ENCODE peak calls at places on chromosomes 6 and 20, in eight cellular contexts. W is AG08395, Y is esophagus squamous epithelium, D is left cardiac atrium, S is Peyer's patch, R is epithelial cell of esophagus, G is heart right ventricle, J is endothelial cell. X is an unnamed sample.

GRCh38 chr6:7137335-7138106 is 29.8 kb downstream of the RREB1 start:
- DNase-seq in W (peak; percentile 75), Y (no peak), D (peak; percentile 65), S (peak; percentile 78), R (peak; percentile 57), G (peak; percentile 53), J (no peak), X (no peak)

GRCh38 chr6:20770776-20771175 is 236.5 kb downstream of the CDKAL1 start:
- DNase-seq in W (no peak), Y (no peak), D (no peak), S (no peak), R (peak; percentile 14), G (no peak), J (no peak), X (no peak)

GRCh38 chr6:157632821-157633220 is 190.2 kb upstream of the SNX9 start:
- DNase-seq in W (peak; percentile 89), Y (no peak), D (no peak), S (no peak), R (peak; percentile 36), G (no peak), J (no peak), X (no peak)

GRCh38 chr6:31559958-31560696 is 12.0 kb upstream of the LTA start:
- DNase-seq in W (peak; percentile 79), Y (no peak), D (peak; percentile 82), S (peak; percentile 89), R (peak; percentile 51), G (peak; percentile 67), J (peak; percentile 68), X (no peak)

GRCh38 chr6:170308761-170309160 is 2.2 kb downstream of the FAM120B start:
- DNase-seq in W (no peak), Y (no peak), D (no peak), S (no peak), R (no peak), G (no peak), J (no peak), X (no peak)

GRCh38 chr20:7770046-7770445 is 170.2 kb downstream of the HAO1 start:
- DNase-seq in W (no peak), Y (no peak), D (no peak), S (no peak), R (no peak), G (no peak), J (no peak), X (no peak)

GRCh38 chr6:159298840-159299239 is 129.6 kb downstream of the FNDC1 start:
- DNase-seq in W (no peak), Y (no peak), D (no peak), S (no peak), R (no peak), G (no peak), J (no peak), X (no peak)

GRCh38 chr20:46011631-46012482 is 3.1 kb downstream of the MMP9 start:
- DNase-seq in W (peak; percentile 16), Y (no peak), D (peak; percentile 73), S (peak; percentile 69), R (peak; percentile 72), G (peak; percentile 47), J (no peak), X (no peak)

GRCh38 chr6:128491643-128492206 is 28.7 kb downstream of the PTPRK start:
- DNase-seq in W (peak; percentile 17), Y (no peak), D (no peak), S (no peak), R (peak; percentile 74), G (no peak), J (no peak), X (no peak)

GRCh38 chr6:159989882-159990480 is 21.1 kb downstream of the IGF2R start:
- DNase-seq in W (no peak), Y (no peak), D (no peak), S (no peak), R (peak; percentile 64), G (no peak), J (no peak), X (no peak)

GRCh38 chr6:134299236-134299635 is 18.7 kb downstream of the SGK1 start:
- DNase-seq in W (no peak), Y (no peak), D (no peak), S (no peak), R (peak; percentile 40), G (no peak), J (no peak), X (no peak)

GRCh38 chr6:107331409-107332386 is 127.7 kb downstream of the PDSS2 start:
- DNase-seq in W (no peak), Y (no peak), D (no peak), S (no peak), R (no peak), G (no peak), J (no peak), X (no peak)

GRCh38 chr20:60249436-60249835 is 291.2 kb downstream of the CDH26 start:
- DNase-seq in W (peak; percentile 73), Y (no peak), D (no peak), S (no peak), R (peak; percentile 99), G (no peak), J (no peak), X (peak; percentile 81)

GRCh38 chr6:41664271-41664670 is 26.0 kb downstream of the MDFI start:
- DNase-seq in W (no peak), Y (no peak), D (peak; percentile 10), S (no peak), R (no peak), G (no peak), J (no peak), X (no peak)